ENCODE peak calls at places on chromosomes 5 and 9, in seven cellular contexts. D, U, F, L, J, B and S are unnamed samples.
A peak's percentile ranks its signal among the peaks of the same experiment; 100 is the strongest.

GRCh38 chr5:143413964-143414669 is 10.6 kb upstream of the NR3C1 start:
- DNase-seq in D (no peak), U (no peak), F (no peak), L (no peak), J (no peak), B (no peak), S (no peak)

GRCh38 chr5:133290669-133291235 is 238.9 kb downstream of the HSPA4 start:
- DNase-seq in D (no peak), U (no peak), F (no peak), L (no peak), J (no peak), B (no peak), S (no peak)

GRCh38 chr5:45491368-45491767 is 204.8 kb downstream of the HCN1 start:
- DNase-seq in D (no peak), U (no peak), F (no peak), L (no peak), J (no peak), B (no peak), S (no peak)

GRCh38 chr9:131668439-131669233 is 71.2 kb downstream of the RAPGEF1 start:
- DNase-seq in D (peak; percentile 55), U (peak; percentile 72), F (no peak), L (no peak), J (no peak), B (peak; percentile 52), S (no peak)

GRCh38 chr5:162565-163337 is 28.5 kb upstream of the LRRC14B start:
- DNase-seq in D (no peak), U (no peak), F (no peak), L (no peak), J (no peak), B (no peak), S (peak; percentile 22)

GRCh38 chr9:93630806-93631411 is 54.5 kb downstream of the PHF2 start:
- DNase-seq in D (no peak), U (no peak), F (no peak), L (no peak), J (no peak), B (no peak), S (no peak)

GRCh38 chr9:116238225-116238624 is 84.6 kb downstream of the PAPPA start:
- DNase-seq in D (no peak), U (peak; percentile 91), F (no peak), L (no peak), J (no peak), B (no peak), S (no peak)

GRCh38 chr9:124774131-124774978 is 2.6 kb upstream of the OLFML2A start:
- DNase-seq in D (peak; percentile 83), U (peak; percentile 86), F (peak; percentile 20), L (peak; percentile 78), J (no peak), B (peak; percentile 89), S (peak; percentile 87)

GRCh38 chr5:168295574-168296201 is 4.2 kb downstream of the WWC1 start:
- DNase-seq in D (no peak), U (peak; percentile 85), F (no peak), L (peak; percentile 50), J (peak; percentile 65), B (no peak), S (no peak)

GRCh38 chr9:34176089-34176488 is 2.8 kb upstream of the UBAP1 start:
- DNase-seq in D (no peak), U (no peak), F (no peak), L (no peak), J (no peak), B (no peak), S (no peak)

GRCh38 chr5:11482011-11482410 is 422.2 kb downstream of the CTNND2 start:
- DNase-seq in D (no peak), U (no peak), F (no peak), L (no peak), J (no peak), B (no peak), S (no peak)

GRCh38 chr9:129287595-129288305 is 109.7 kb upstream of the IER5L start:
- DNase-seq in D (no peak), U (no peak), F (no peak), L (no peak), J (no peak), B (no peak), S (peak; percentile 15)

GRCh38 chr5:96538831-96539250 is 105.8 kb upstream of the PCSK1 start:
- DNase-seq in D (no peak), U (peak; percentile 66), F (no peak), L (no peak), J (no peak), B (no peak), S (no peak)

GRCh38 chr9:124758691-124759090 is 12.4 kb downstream of the NR6A1 start:
- DNase-seq in D (no peak), U (no peak), F (no peak), L (no peak), J (no peak), B (no peak), S (no peak)

GRCh38 chr5:179822444-179822990 is 1.8 kb downstream of the SQSTM1 start:
- DNase-seq in D (no peak), U (no peak), F (no peak), L (no peak), J (no peak), B (no peak), S (no peak)

GRCh38 chr5:115366223-115366622 is 69.8 kb upstream of the CCDC112 start:
- DNase-seq in D (no peak), U (peak; percentile 95), F (no peak), L (no peak), J (no peak), B (no peak), S (no peak)

GRCh38 chr9:115118471-115119156 is 657 bp upstream of the TNC start:
- DNase-seq in D (no peak), U (peak; percentile 84), F (no peak), L (peak; percentile 45), J (no peak), B (peak; percentile 41), S (peak; percentile 62)

GRCh38 chr5:171418982-171419662 is at the start of gene FGF18:
- DNase-seq in D (no peak), U (peak; percentile 81), F (peak; percentile 25), L (peak; percentile 72), J (no peak), B (peak; percentile 75), S (no peak)

GRCh38 chr9:84899326-84899725 is 229.8 kb downstream of the NTRK2 start:
- DNase-seq in D (no peak), U (no peak), F (no peak), L (no peak), J (no peak), B (no peak), S (no peak)

GRCh38 chr9:92535940-92536850 is at the start of gene ECM2:
- DNase-seq in D (no peak), U (peak; percentile 72), F (no peak), L (no peak), J (no peak), B (no peak), S (no peak)

GRCh38 chr5:122022966-122023365 is 55.1 kb downstream of the LOX start:
- DNase-seq in D (no peak), U (no peak), F (no peak), L (no peak), J (no peak), B (no peak), S (no peak)

GRCh38 chr9:135461936-135462335 is 17.6 kb upstream of the PPP1R26 start:
- DNase-seq in D (no peak), U (no peak), F (no peak), L (no peak), J (no peak), B (no peak), S (no peak)

GRCh38 chr9:19050637-19051591 is 1.7 kb downstream of the RRAGA start:
- DNase-seq in D (no peak), U (peak; percentile 18), F (no peak), L (no peak), J (no peak), B (no peak), S (no peak)

GRCh38 chr5:142542906-142543305 is 143.0 kb downstream of the FGF1 start:
- DNase-seq in D (no peak), U (no peak), F (no peak), L (no peak), J (no peak), B (no peak), S (no peak)

GRCh38 chr5:55853271-55853670 is 2.1 kb downstream of the IL31RA start:
- DNase-seq in D (no peak), U (peak; percentile 37), F (no peak), L (no peak), J (no peak), B (no peak), S (no peak)